ENCODE peak calls at places on chromosome 4, in four cellular contexts. A is kidney; C is CD8-positive, alpha-beta T cell; V is right lobe of liver. M is an unnamed sample. For H3K4me1, the result is how much of the 10 kb centered on the place peaks cover.

GRCh38 chr4:149790172-149790907 is 25.3 kb downstream of the IQCM start:
- DNase-seq in C (no peak), A (no peak), V (no peak), M (no peak)

GRCh38 chr4:20026456-20026855 is 225.2 kb upstream of the SLIT2 start:
- DNase-seq in V (no peak), A (no peak), C (no peak), M (no peak)

GRCh38 chr4:66691101-66691500 is 854.2 kb downstream of the CENPC start:
- DNase-seq in C (no peak), A (no peak), V (no peak), M (no peak)

GRCh38 chr4:94140998-94141397 is 66.7 kb upstream of the SMARCAD1 start:
- DNase-seq in C (no peak), V (no peak), A (no peak), M (no peak)

GRCh38 chr4:94978904-94979303 is 221.1 kb downstream of the BMPR1B start:
- DNase-seq in C (no peak), A (no peak), V (no peak), M (no peak)

GRCh38 chr4:128349921-128350320 is 62.3 kb upstream of the PGRMC2 start:
- DNase-seq in A (no peak), V (no peak), C (no peak), M (no peak)

GRCh38 chr4:125393825-125394224 is 79.1 kb downstream of the FAT4 start:
- DNase-seq in C (no peak), A (no peak), V (no peak), M (no peak)

GRCh38 chr4:71732706-71733105 is 51.2 kb downstream of the GC start:
- DNase-seq in C (no peak), V (no peak), A (no peak), M (no peak)

GRCh38 chr4:63349674-63350025 is 1059.6 kb downstream of the TECRL start:
- DNase-seq in V (no peak), C (no peak), A (peak), M (peak)

GRCh38 chr4:48665555-48666186 is 114.4 kb downstream of the FRYL start:
- DNase-seq in A (no peak), C (no peak), V (no peak), M (no peak)

GRCh38 chr4:1055721-1056590 is 44.5 kb downstream of the FGFRL1 start:
- DNase-seq in A (peak), C (peak), V (peak), M (peak)

GRCh38 chr4:123986268-123986798 is 589.7 kb downstream of the SPRY1 start:
- DNase-seq in V (no peak), C (no peak), A (peak), M (peak)

GRCh38 chr4:150297861-150298474 is 219.7 kb downstream of the DCLK2 start:
- DNase-seq in V (no peak), A (no peak), C (no peak), M (peak)

GRCh38 chr4:132218406-132218805 is 930.7 kb upstream of the PCDH10 start:
- DNase-seq in V (no peak), A (no peak), C (no peak), M (no peak)

GRCh38 chr4:155999743-156000142 is 46.1 kb upstream of the CTSO start:
- DNase-seq in V (no peak), C (no peak), A (no peak), M (peak)
- TF ChIP-seq CTCF in V (peak), C (no peak), A (no peak), M (no peak)

GRCh38 chr4:38671594-38671943 is 7.6 kb downstream of the KLF3 start:
- DNase-seq in V (no peak), A (no peak), C (no peak), M (no peak)
- H3K4me1 ChIP-seq in V (under half), A (half or more), C (half or more), M (half or more)

GRCh38 chr4:174564529-174564928 is 42.2 kb upstream of the HPGD start:
- DNase-seq in V (no peak), C (no peak), A (no peak), M (no peak)
- TF ChIP-seq CTCF in V (no peak), C (no peak), A (no peak), M (no peak)

GRCh38 chr4:155565330-155565729 is 101.3 kb upstream of the GUCY1A1 start:
- DNase-seq in A (no peak), C (no peak), V (no peak), M (no peak)

GRCh38 chr4:155559915-155560314 is 106.7 kb upstream of the GUCY1A1 start:
- DNase-seq in V (no peak), C (no peak), A (no peak), M (no peak)

GRCh38 chr4:155566241-155566823 is 100.3 kb upstream of the GUCY1A1 start:
- DNase-seq in V (no peak), A (no peak), C (no peak), M (no peak)

GRCh38 chr4:155564880-155565279 is 101.8 kb upstream of the GUCY1A1 start:
- DNase-seq in A (no peak), V (no peak), C (no peak), M (no peak)

GRCh38 chr4:155564086-155564485 is 102.6 kb upstream of the GUCY1A1 start:
- DNase-seq in V (no peak), C (no peak), A (no peak), M (no peak)
- H3K4me1 ChIP-seq in V (under half), C (under half), A (under half), M (under half)

GRCh38 chr4:78671812-78672440 is 104.2 kb upstream of the BMP2K start:
- DNase-seq in C (no peak), V (no peak), A (no peak), M (no peak)

GRCh38 chr4:78666830-78667258 is 109.3 kb upstream of the BMP2K start:
- DNase-seq in A (no peak), V (no peak), C (no peak), M (no peak)

GRCh38 chr4:78667764-78668163 is 108.4 kb upstream of the BMP2K start:
- DNase-seq in V (no peak), C (no peak), A (no peak), M (no peak)

GRCh38 chr4:78667337-78667736 is 108.8 kb upstream of the BMP2K start:
- DNase-seq in A (no peak), V (no peak), C (no peak), M (no peak)

DNA sequence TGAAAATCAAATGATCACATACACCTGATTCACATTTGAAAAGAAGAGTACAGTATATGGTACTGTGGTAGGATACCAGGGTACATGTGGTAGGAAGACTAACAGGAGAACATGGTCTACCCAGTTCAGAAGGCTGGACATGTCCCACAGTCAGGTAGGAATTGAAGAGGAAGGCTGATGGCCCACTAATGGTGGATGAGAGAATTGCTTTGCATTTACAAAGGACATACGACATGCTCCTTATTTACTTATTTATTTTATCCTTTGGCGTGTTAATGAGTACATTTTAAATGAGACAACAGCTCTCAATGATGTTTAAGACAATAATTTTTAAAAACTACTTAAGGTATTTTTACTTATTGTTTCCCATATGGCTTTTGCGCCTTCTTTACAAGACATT is 106.7 kb upstream of the BMP2K start:
- DNase-seq in V (no peak), A (no peak), C (no peak), M (no peak)
- TF ChIP-seq CTCF in V (peak), A (peak), C (no peak), M (no peak)

GRCh38 chr4:139848043-139848442 is 182.4 kb downstream of the MGST2 start:
- DNase-seq in V (no peak), C (no peak), A (no peak), M (no peak)

GRCh38 chr4:139852612-139853269 is 187.1 kb downstream of the MGST2 start:
- DNase-seq in C (no peak), V (no peak), A (no peak), M (no peak)

GRCh38 chr4:139851133-139851532 is 185.5 kb downstream of the MGST2 start:
- DNase-seq in A (no peak), C (no peak), V (no peak), M (no peak)

GRCh38 chr4:139851639-139852038 is 186.0 kb downstream of the MGST2 start:
- DNase-seq in C (no peak), V (no peak), A (no peak), M (no peak)

DNA sequence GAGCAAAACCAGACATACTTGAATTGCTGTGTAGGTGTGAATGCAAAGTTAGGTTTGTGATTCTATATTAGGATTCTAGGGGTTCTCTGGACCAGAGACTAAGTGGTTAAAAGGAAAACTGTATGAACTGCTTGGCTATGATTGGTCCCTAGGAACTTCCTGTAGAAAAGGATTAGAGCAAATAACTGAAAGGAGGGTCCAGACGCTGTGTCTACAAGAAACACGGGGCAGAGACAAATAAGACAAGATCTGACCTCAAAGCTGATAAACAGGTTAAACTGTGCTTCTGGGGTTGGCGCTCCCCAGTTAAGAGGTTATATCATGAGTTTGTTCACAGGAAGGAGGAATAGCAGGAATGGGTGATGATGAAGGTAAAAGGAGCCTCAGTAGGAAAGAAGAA is 183.6 kb downstream of the MGST2 start:
- DNase-seq in V (no peak), C (no peak), A (no peak), M (no peak)
- H3K4me1 ChIP-seq in V (under half), C (under half), A (under half), M (under half)

GRCh38 chr4:56641494-56642051 is 39.5 kb downstream of the HOPX start:
- DNase-seq in V (no peak), A (no peak), C (no peak), M (no peak)
- TF ChIP-seq CTCF in V (no peak), A (no peak), C (no peak), M (no peak)

M was measured in testis.